ENCODE peak calls at places on chromosomes 6 and 20, in eight cellular contexts. M is fibroblast of pulmonary artery, L is H1, A is HFF-Myc, N is suprapubic skin, Q is cardiac muscle cell, O is GM20000, X is nephron progenitor cell. F is an unnamed sample.
A peak's percentile ranks its signal among the peaks of the same experiment; 100 is the strongest.

GRCh38 chr6:24401458-24401857 is 1.3 kb upstream of the MRS2 start:
- DNase-seq in X (no peak), Q (no peak), M (no peak), A (no peak), N (no peak), L (peak; percentile 75), O (no peak), F (no peak)

GRCh38 chr6:133817460-133818047 is 71.4 kb upstream of the TCF21 start:
- DNase-seq in L (peak; percentile 61), A (no peak), Q (no peak), O (peak; percentile 13), M (no peak), X (peak; percentile 48), N (no peak), F (peak; percentile 21)

GRCh38 chr6:136990754-136991153 is 54.0 kb downstream of the IL20RA start:
- DNase-seq in A (no peak), O (no peak), N (no peak), L (no peak), Q (no peak), X (no peak), M (no peak), F (no peak)

GRCh38 chr6:52877168-52877567 is 32.3 kb downstream of the GSTA3 start:
- DNase-seq in Q (peak; percentile 88), X (no peak), O (no peak), M (peak; percentile 80), N (no peak), L (no peak), A (peak; percentile 26), F (no peak)

GRCh38 chr6:70371454-70372105 is 41.7 kb upstream of the FAM135A start:
- DNase-seq in O (peak; percentile 46), M (peak; percentile 80), Q (peak; percentile 80), N (no peak), X (no peak), L (no peak), A (peak; percentile 58), F (no peak)

GRCh38 chr20:8331740-8332412 is 199.8 kb downstream of the PLCB1 start:
- DNase-seq in Q (peak; percentile 87), M (peak; percentile 81), O (no peak), A (peak; percentile 30), X (no peak), N (no peak), L (no peak), F (no peak)

GRCh38 chr20:38203337-38204003 is 38.4 kb upstream of the TGM2 start:
- DNase-seq in M (no peak), O (no peak), Q (no peak), N (no peak), X (no peak), A (no peak), L (no peak), F (no peak)

GRCh38 chr6:32108094-32108627 is 977 bp downstream of the TNXB start:
- DNase-seq in O (no peak), L (no peak), N (peak; percentile 90), M (peak; percentile 61), X (no peak), Q (peak; percentile 78), A (no peak), F (no peak)

GRCh38 chr20:2956480-2956879 is 83.2 kb downstream of the PTPRA start:
- DNase-seq in M (no peak), A (no peak), N (no peak), O (no peak), L (no peak), X (no peak), Q (no peak), F (no peak)

GRCh38 chr6:105600342-105601293 is 197.7 kb upstream of the PREP start:
- DNase-seq in O (no peak), N (no peak), L (no peak), Q (peak; percentile 81), X (no peak), M (peak; percentile 89), A (no peak), F (no peak)

GRCh38 chr6:87697581-87698552 is 4.2 kb downstream of the AKIRIN2 start:
- DNase-seq in M (peak; percentile 92), Q (peak; percentile 90), X (no peak), O (no peak), L (no peak), N (no peak), A (peak; percentile 73), F (no peak)

GRCh38 chr20:63746766-63747315 is 7.3 kb downstream of the SLC2A4RG start:
- DNase-seq in M (no peak), X (no peak), O (peak; percentile 15), Q (no peak), L (no peak), A (no peak), N (no peak), F (no peak)

GRCh38 chr6:53325785-53326184 is 23.0 kb downstream of the ELOVL5 start:
- DNase-seq in L (no peak), M (no peak), X (no peak), O (no peak), A (no peak), N (no peak), Q (no peak), F (no peak)

GRCh38 chr6:57220083-57220703 is 1.9 kb downstream of the RAB23 start:
- DNase-seq in M (no peak), X (no peak), O (no peak), L (no peak), N (no peak), A (no peak), Q (no peak), F (no peak)

GRCh38 chr6:57221191-57221935 is 744 bp downstream of the RAB23 start:
- DNase-seq in O (peak; percentile 67), X (peak; percentile 77), L (peak; percentile 69), Q (peak; percentile 73), A (no peak), M (peak; percentile 70), N (peak; percentile 77), F (peak; percentile 55)

GRCh38 chr6:57215260-57215659 is 6.8 kb downstream of the RAB23 start:
- DNase-seq in Q (no peak), M (no peak), L (no peak), X (no peak), A (no peak), O (no peak), N (no peak), F (no peak)

GRCh38 chr6:57217270-57217669 is 4.8 kb downstream of the RAB23 start:
- DNase-seq in O (no peak), L (no peak), N (no peak), M (no peak), X (no peak), A (no peak), Q (no peak), F (no peak)

GRCh38 chr6:57216235-57217101 is 5.6 kb downstream of the RAB23 start:
- DNase-seq in O (no peak), L (no peak), Q (peak; percentile 69), N (no peak), A (no peak), M (no peak), X (no peak), F (no peak)
- TF ChIP-seq CTCF in O (no peak), L (no peak), Q (peak; percentile 11), N (no peak), A (no peak), M (peak; percentile 2), X (no peak), F (no peak)

GRCh38 chr6:15755555-15755954 is 92.7 kb upstream of the DTNBP1 start:
- DNase-seq in Q (peak; percentile 70), X (no peak), L (no peak), N (no peak), A (no peak), O (no peak), M (peak; percentile 60), F (no peak)
- TF ChIP-seq CTCF in Q (no peak), X (no peak), L (no peak), N (no peak), A (no peak), O (no peak), M (no peak), F (no peak)

GRCh38 chr20:24461848-24462247 is 7.6 kb upstream of the SYNDIG1 start:
- DNase-seq in X (no peak), N (no peak), Q (no peak), O (no peak), L (no peak), A (no peak), M (no peak), F (no peak)

GRCh38 chr20:24465168-24465567 is 4.3 kb upstream of the SYNDIG1 start:
- DNase-seq in L (no peak), Q (no peak), M (no peak), X (no peak), N (no peak), O (no peak), A (no peak), F (no peak)

GRCh38 chr20:24460712-24461111 is 8.7 kb upstream of the SYNDIG1 start:
- DNase-seq in N (no peak), L (no peak), M (no peak), X (no peak), Q (no peak), O (no peak), A (no peak), F (no peak)

GRCh38 chr20:24465730-24466129 is 3.7 kb upstream of the SYNDIG1 start:
- DNase-seq in X (no peak), Q (peak; percentile 60), N (no peak), A (no peak), L (no peak), M (peak; percentile 3), O (no peak), F (no peak)

DNA sequence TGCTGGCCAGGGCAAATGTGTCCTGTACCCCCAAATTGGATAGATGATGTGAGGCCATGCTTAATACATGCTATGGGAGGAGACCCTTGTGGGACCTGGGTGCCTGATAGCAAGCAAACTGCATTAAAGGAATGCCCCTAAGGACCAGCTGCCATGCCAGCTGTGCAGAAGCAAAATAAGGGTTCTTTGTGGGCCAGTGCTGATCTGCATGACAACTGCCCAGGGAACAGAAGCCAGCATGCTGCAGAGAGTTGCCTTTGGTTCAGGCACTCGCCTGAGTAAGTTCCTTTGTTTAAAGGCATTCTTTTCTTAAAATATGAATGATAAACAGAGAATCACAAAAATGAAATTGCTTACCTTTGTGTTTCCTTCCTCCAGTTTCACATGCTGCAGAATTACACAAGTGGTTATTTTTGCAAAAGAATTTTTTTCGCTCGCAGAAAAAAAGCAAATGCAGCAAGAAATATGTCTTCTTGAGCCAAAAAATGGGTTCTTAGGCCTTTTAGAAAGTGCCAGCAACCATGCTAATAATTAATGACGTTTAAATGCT is 6.9 kb upstream of the SYNDIG1 start:
- DNase-seq in O (no peak), Q (no peak), X (no peak), N (no peak), L (no peak), A (no peak), M (no peak), F (no peak)
- TF ChIP-seq CTCF in O (no peak), Q (no peak), X (no peak), N (no peak), L (no peak), A (no peak), M (no peak), F (no peak)

GRCh38 chr6:16369108-16369507 is 130.7 kb downstream of the GMPR start:
- DNase-seq in L (no peak), O (no peak), N (no peak), X (no peak), M (no peak), A (no peak), Q (no peak), F (no peak)
- TF ChIP-seq CTCF in L (no peak), O (no peak), N (no peak), X (no peak), M (no peak), A (no peak), Q (no peak), F (no peak)